ENCODE peak calls at places on chromosomes 3 and 15, in four cellular contexts. One of them, this sample, is unnamed.

GRCh38 chr3:140423146-140423545 is 254.7 kb upstream of the TRIM42 start:
- DNase-seq in DND-41: no peak
- DNase-seq in endothelial cell: no peak
- DNase-seq in fibroblast of lung: no peak
- DNase-seq in this sample: no peak

GRCh38 chr15:66162286-66162685 is 91.3 kb downstream of the MEGF11 start:
- DNase-seq in endothelial cell: no peak
- DNase-seq in fibroblast of lung: no peak
- DNase-seq in DND-41: no peak
- DNase-seq in this sample: no peak

GRCh38 chr3:189393598-189393997 is 221.8 kb downstream of the TPRG1 start:
- DNase-seq in endothelial cell: no peak
- DNase-seq in fibroblast of lung: peak
- DNase-seq in DND-41: no peak
- DNase-seq in this sample: no peak

GRCh38 chr3:99843590-99844260 is 26.1 kb downstream of the CMSS1 start:
- DNase-seq in endothelial cell: no peak
- DNase-seq in fibroblast of lung: no peak
- DNase-seq in DND-41: no peak
- DNase-seq in this sample: no peak

GRCh38 chr15:74387988-74388955 is 20.8 kb upstream of the CYP11A1 start:
- DNase-seq in endothelial cell: no peak
- DNase-seq in fibroblast of lung: no peak
- DNase-seq in DND-41: peak
- DNase-seq in this sample: no peak

GRCh38 chr3:151976211-151977050 is 103.0 kb downstream of the SUCNR1 start:
- DNase-seq in DND-41: no peak
- DNase-seq in endothelial cell: no peak
- DNase-seq in fibroblast of lung: peak
- DNase-seq in this sample: peak

GRCh38 chr3:98532275-98532637 is 478 bp downstream of the GPR15 start:
- DNase-seq in endothelial cell: no peak
- DNase-seq in fibroblast of lung: no peak
- DNase-seq in DND-41: no peak
- DNase-seq in this sample: no peak

GRCh38 chr3:188202358-188203138 is 48.6 kb downstream of the LPP start:
- DNase-seq in DND-41: no peak
- DNase-seq in fibroblast of lung: no peak
- DNase-seq in endothelial cell: peak
- DNase-seq in this sample: no peak

GRCh38 chr3:173887888-173888287 is 490.3 kb downstream of the NLGN1 start:
- DNase-seq in endothelial cell: no peak
- DNase-seq in DND-41: no peak
- DNase-seq in fibroblast of lung: no peak
- DNase-seq in this sample: no peak

GRCh38 chr3:55571913-55572312 is 84.8 kb upstream of the WNT5A start:
- DNase-seq in fibroblast of lung: no peak
- DNase-seq in endothelial cell: peak
- DNase-seq in DND-41: no peak
- DNase-seq in this sample: peak

GRCh38 chr3:194130211-194130610 is 5.7 kb upstream of the HES1 start:
- DNase-seq in endothelial cell: no peak
- DNase-seq in DND-41: no peak
- DNase-seq in fibroblast of lung: no peak
- DNase-seq in this sample: no peak

GRCh38 chr3:98326945-98327344 is 26.7 kb upstream of the OR5K4 start:
- DNase-seq in endothelial cell: no peak
- DNase-seq in DND-41: no peak
- DNase-seq in fibroblast of lung: no peak
- DNase-seq in this sample: no peak

GRCh38 chr15:29066310-29066709 is 180.5 kb downstream of the APBA2 start:
- DNase-seq in endothelial cell: no peak
- DNase-seq in fibroblast of lung: no peak
- DNase-seq in DND-41: no peak
- DNase-seq in this sample: no peak

GRCh38 chr15:99452728-99453643 is 112.8 kb upstream of the MEF2A start:
- DNase-seq in fibroblast of lung: peak
- DNase-seq in DND-41: no peak
- DNase-seq in endothelial cell: no peak
- DNase-seq in this sample: peak

GRCh38 chr3:30657914-30658313 is 51.5 kb downstream of the TGFBR2 start:
- DNase-seq in fibroblast of lung: peak
- DNase-seq in endothelial cell: no peak
- DNase-seq in DND-41: peak
- DNase-seq in this sample: peak

GRCh38 chr3:43001094-43001553 is 22.0 kb downstream of the GASK1A start:
- DNase-seq in endothelial cell: no peak
- DNase-seq in DND-41: no peak
- DNase-seq in fibroblast of lung: peak
- DNase-seq in this sample: peak

GRCh38 chr15:91926871-91927270 is 73.4 kb downstream of the SLCO3A1 start:
- DNase-seq in endothelial cell: no peak
- DNase-seq in DND-41: no peak
- DNase-seq in fibroblast of lung: no peak
- DNase-seq in this sample: no peak

GRCh38 chr15:101386967-101387366 is 91.9 kb upstream of the SNRPA1 start:
- DNase-seq in fibroblast of lung: no peak
- DNase-seq in endothelial cell: no peak
- DNase-seq in DND-41: no peak
- DNase-seq in this sample: no peak

GRCh38 chr3:101091489-101091888 is 98.3 kb upstream of the ABI3BP start:
- DNase-seq in endothelial cell: no peak
- DNase-seq in DND-41: no peak
- DNase-seq in fibroblast of lung: no peak
- DNase-seq in this sample: no peak

DNA sequence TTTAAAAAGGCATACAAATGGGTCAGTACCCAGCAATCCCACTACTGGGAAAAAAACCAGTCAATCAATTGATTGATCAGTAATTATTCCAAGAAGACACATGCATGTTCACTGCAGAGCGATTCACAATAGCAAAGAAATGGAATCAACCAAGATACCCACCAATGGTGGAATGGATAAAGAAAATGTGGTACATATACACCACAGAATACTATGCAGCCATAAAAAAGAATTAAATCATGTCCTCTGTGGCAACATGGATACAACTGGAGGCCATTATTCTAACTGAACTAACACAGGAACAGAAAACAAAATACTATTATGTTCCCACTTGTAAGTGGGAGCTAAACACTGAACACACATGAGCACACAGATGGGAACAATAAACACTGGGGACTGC is 103.1 kb downstream of the DLG1 start:
- DNase-seq in DND-41: no peak
- DNase-seq in endothelial cell: no peak
- DNase-seq in fibroblast of lung: no peak
- DNase-seq in this sample: no peak
- TF ChIP-seq CTCF in DND-41: no peak
- TF ChIP-seq CTCF in endothelial cell: no peak
- TF ChIP-seq CTCF in fibroblast of lung: no peak
- TF ChIP-seq CTCF in this sample: no peak

DNA sequence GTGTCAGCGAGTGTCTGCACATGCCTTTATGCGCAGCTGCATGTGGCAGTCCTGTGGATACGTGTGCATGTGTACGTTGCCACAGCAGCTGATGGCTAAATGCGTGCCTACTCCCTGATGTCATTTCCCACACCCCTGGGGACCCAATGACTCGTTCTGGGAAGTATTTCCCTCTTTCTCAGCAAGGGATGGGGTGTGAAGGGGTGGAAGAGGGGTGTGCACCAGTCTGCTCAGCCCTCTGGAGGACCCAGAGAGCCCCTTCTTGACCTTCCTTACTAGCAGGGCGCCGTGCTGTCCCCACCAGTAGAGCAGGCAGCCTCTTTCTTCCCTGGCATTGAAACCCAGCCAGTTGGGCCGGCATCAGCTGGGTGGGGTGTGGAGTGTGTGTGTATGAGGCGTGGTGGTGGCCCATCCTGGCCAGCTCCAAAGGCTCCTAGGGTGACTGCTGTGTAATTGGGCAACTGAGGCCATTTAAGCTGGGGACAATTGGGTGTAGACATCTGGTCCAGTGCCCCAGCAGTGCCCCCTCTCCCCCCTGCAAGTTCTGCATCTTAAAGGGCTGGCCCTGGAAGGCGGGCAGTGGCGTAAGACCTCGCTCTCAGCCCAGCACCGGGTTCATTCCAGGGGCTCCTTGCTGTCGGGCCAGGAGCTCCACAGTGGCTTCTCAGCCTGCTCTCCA is 19.2 kb downstream of the SNX33 start:
- DNase-seq in fibroblast of lung: peak
- DNase-seq in endothelial cell: no peak
- DNase-seq in DND-41: no peak
- DNase-seq in this sample: peak
- TF ChIP-seq CTCF in fibroblast of lung: no peak
- TF ChIP-seq CTCF in endothelial cell: no peak
- TF ChIP-seq CTCF in DND-41: no peak
- TF ChIP-seq CTCF in this sample: no peak

DNA sequence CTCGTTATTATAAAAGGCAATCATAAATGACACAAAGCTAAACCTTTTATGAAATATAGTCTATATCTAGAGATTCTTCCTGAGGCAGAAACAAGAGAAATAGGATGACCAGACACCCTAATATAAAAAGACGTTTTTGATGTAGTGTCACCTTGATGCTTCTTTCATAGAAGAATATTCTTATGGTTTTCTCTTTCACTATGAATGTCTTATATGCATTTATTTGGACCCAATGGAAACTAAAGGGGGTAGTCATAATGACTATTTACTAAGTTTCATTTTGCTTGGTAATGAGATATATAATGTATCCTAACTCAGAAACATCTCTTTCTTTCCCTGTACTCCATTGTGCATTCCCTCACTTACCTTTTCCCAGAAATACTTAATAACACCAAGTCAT is 393.9 kb downstream of the RAP2B start:
- DNase-seq in endothelial cell: no peak
- DNase-seq in fibroblast of lung: no peak
- DNase-seq in DND-41: no peak
- DNase-seq in this sample: no peak
- TF ChIP-seq CTCF in endothelial cell: no peak
- TF ChIP-seq CTCF in fibroblast of lung: no peak
- TF ChIP-seq CTCF in DND-41: no peak
- TF ChIP-seq CTCF in this sample: no peak

GRCh38 chr3:48436855-48437254 is 3.1 kb downstream of the CCDC51 start:
- DNase-seq in endothelial cell: no peak
- DNase-seq in fibroblast of lung: no peak
- DNase-seq in DND-41: no peak
- DNase-seq in this sample: no peak

GRCh38 chr3:48437812-48438211 is 2.1 kb downstream of the CCDC51 start:
- DNase-seq in endothelial cell: no peak
- DNase-seq in fibroblast of lung: no peak
- DNase-seq in DND-41: no peak
- DNase-seq in this sample: no peak

GRCh38 chr3:48435774-48436476 is 4.0 kb downstream of the CCDC51 start:
- DNase-seq in fibroblast of lung: peak
- DNase-seq in DND-41: peak
- DNase-seq in endothelial cell: peak
- DNase-seq in this sample: peak

GRCh38 chr3:48435223-48435595 is 4.7 kb downstream of the CCDC51 start:
- DNase-seq in DND-41: no peak
- DNase-seq in fibroblast of lung: no peak
- DNase-seq in endothelial cell: no peak
- DNase-seq in this sample: no peak

GRCh38 chr3:48436477-48436787 is 3.5 kb downstream of the CCDC51 start:
- DNase-seq in DND-41: no peak
- DNase-seq in endothelial cell: no peak
- DNase-seq in fibroblast of lung: no peak
- DNase-seq in this sample: no peak
- TF ChIP-seq CTCF in DND-41: no peak
- TF ChIP-seq CTCF in endothelial cell: no peak
- TF ChIP-seq CTCF in fibroblast of lung: no peak
- TF ChIP-seq CTCF in this sample: no peak

DNA sequence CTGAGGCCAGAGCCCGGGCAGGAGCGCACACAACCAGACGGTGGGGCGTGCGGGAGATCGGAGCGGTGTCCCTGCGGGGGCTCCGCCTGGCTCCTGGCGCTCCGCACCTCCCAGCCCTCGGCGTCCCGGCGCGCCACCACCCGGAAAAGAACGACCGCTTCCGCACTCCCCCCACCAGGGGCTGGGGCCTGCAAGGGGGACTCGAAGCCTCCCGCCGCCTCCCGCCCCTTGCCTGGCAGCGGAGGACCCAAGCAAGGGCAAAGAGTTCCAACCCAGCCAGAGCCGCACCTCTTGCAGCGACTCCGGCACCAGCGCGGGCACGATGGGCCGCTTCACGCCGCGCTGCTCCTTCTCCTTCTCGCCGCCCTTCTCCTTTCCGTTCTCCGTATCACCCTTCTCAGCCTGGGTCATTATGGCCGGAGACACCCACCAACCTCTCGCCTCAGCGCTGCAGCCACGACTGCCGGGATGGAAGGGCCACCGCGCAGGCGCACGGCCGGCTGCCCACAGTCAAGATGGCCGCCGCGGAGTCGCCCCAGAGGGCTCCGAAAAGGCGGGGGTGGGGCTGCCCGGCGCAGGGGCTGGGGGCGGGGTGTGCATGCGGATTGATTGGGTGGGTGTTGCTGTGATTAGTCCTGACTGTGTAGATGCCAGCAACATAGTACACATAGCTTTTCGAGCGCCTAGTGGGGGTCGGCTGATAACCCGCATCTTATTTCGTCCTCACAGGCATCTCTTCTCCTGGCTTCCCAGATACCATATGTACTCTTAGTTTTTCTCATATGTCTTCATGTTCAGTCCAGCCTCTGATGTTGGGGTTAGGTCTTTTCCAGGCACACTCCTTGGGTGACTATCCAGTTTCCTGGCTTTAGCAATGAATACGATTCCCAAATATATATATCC is at the start of gene ACTR8:
- DNase-seq in endothelial cell: peak
- DNase-seq in fibroblast of lung: peak
- DNase-seq in DND-41: peak
- DNase-seq in this sample: peak
- TF ChIP-seq CTCF in endothelial cell: no peak
- TF ChIP-seq CTCF in fibroblast of lung: peak
- TF ChIP-seq CTCF in DND-41: no peak
- TF ChIP-seq CTCF in this sample: no peak